ENCODE peak calls at places on chromosomes 7 and 10, in five cellular contexts. One of them, this sample, is unnamed.

GRCh38 chr7:112938895-112939588 is 147.6 kb downstream of the GPR85 start:
- DNase-seq in fibroblast of lung: peak; percentile 31
- DNase-seq in ovary: peak; percentile 32
- DNase-seq in PC-9: no peak
- DNase-seq in aorta: peak; percentile 62
- DNase-seq in this sample: peak; percentile 74

GRCh38 chr7:158809596-158809995 is 19.7 kb downstream of the ESYT2 start:
- DNase-seq in aorta: no peak
- DNase-seq in fibroblast of lung: peak; percentile 34
- DNase-seq in ovary: no peak
- DNase-seq in PC-9: no peak
- DNase-seq in this sample: no peak

GRCh38 chr10:122555431-122555830 is 5.1 kb upstream of the DMBT1 start:
- DNase-seq in ovary: no peak
- DNase-seq in PC-9: no peak
- DNase-seq in aorta: no peak
- DNase-seq in fibroblast of lung: no peak
- DNase-seq in this sample: no peak

GRCh38 chr7:102843850-102844249 is 69.0 kb upstream of the LRRC17 start:
- DNase-seq in fibroblast of lung: no peak
- DNase-seq in PC-9: no peak
- DNase-seq in aorta: no peak
- DNase-seq in ovary: no peak
- DNase-seq in this sample: no peak

GRCh38 chr7:131157530-131158243 is 170.0 kb upstream of the MKLN1 start:
- DNase-seq in ovary: peak; percentile 56
- DNase-seq in aorta: no peak
- DNase-seq in fibroblast of lung: peak; percentile 65
- DNase-seq in PC-9: no peak
- DNase-seq in this sample: no peak

GRCh38 chr10:112649492-112650152 is 202.6 kb downstream of the VTI1A start:
- DNase-seq in PC-9: no peak
- DNase-seq in ovary: no peak
- DNase-seq in aorta: no peak
- DNase-seq in fibroblast of lung: no peak
- DNase-seq in this sample: no peak

GRCh38 chr7:130425798-130426197 is 15.0 kb downstream of the CEP41 start:
- DNase-seq in aorta: no peak
- DNase-seq in PC-9: no peak
- DNase-seq in fibroblast of lung: no peak
- DNase-seq in ovary: no peak
- DNase-seq in this sample: no peak

GRCh38 chr10:62812672-62813439 is 3.3 kb downstream of the EGR2 start:
- DNase-seq in ovary: no peak
- DNase-seq in fibroblast of lung: no peak
- DNase-seq in aorta: no peak
- DNase-seq in PC-9: no peak
- DNase-seq in this sample: no peak

GRCh38 chr7:114631249-114631822 is 216.7 kb downstream of the FOXP2 start:
- DNase-seq in ovary: no peak
- DNase-seq in PC-9: no peak
- DNase-seq in fibroblast of lung: no peak
- DNase-seq in aorta: no peak
- DNase-seq in this sample: no peak

GRCh38 chr7:17963281-17963680 is 23.0 kb upstream of the SNX13 start:
- DNase-seq in PC-9: no peak
- DNase-seq in fibroblast of lung: peak; percentile 79
- DNase-seq in ovary: no peak
- DNase-seq in aorta: no peak
- DNase-seq in this sample: no peak

GRCh38 chr7:101941481-101942383 is 124.3 kb downstream of the CUX1 start:
- DNase-seq in aorta: no peak
- DNase-seq in PC-9: peak; percentile 76
- DNase-seq in ovary: peak; percentile 72
- DNase-seq in fibroblast of lung: peak; percentile 80
- DNase-seq in this sample: no peak

GRCh38 chr10:102517553-102517952 is 13.8 kb downstream of the SUFU start:
- DNase-seq in ovary: no peak
- DNase-seq in aorta: no peak
- DNase-seq in fibroblast of lung: no peak
- DNase-seq in PC-9: no peak
- DNase-seq in this sample: no peak

GRCh38 chr7:70456729-70457128 is 675.2 kb upstream of the GALNT17 start:
- DNase-seq in aorta: no peak
- DNase-seq in fibroblast of lung: no peak
- DNase-seq in ovary: no peak
- DNase-seq in PC-9: no peak
- DNase-seq in this sample: no peak

GRCh38 chr10:61000769-61001730 is 57.1 kb upstream of the RHOBTB1 start:
- DNase-seq in fibroblast of lung: peak; percentile 16
- DNase-seq in PC-9: peak; percentile 50
- DNase-seq in ovary: no peak
- DNase-seq in aorta: no peak
- DNase-seq in this sample: no peak

GRCh38 chr7:135645296-135645904 is 16.9 kb upstream of the STMP1 start:
- DNase-seq in PC-9: no peak
- DNase-seq in ovary: no peak
- DNase-seq in aorta: no peak
- DNase-seq in fibroblast of lung: peak; percentile 66
- DNase-seq in this sample: no peak

GRCh38 chr7:131931368-131931767 is 374.9 kb upstream of the PODXL start:
- DNase-seq in PC-9: no peak
- DNase-seq in ovary: no peak
- DNase-seq in fibroblast of lung: no peak
- DNase-seq in aorta: no peak
- DNase-seq in this sample: no peak

GRCh38 chr7:125090596-125090995 is 161.0 kb upstream of the POT1 start:
- DNase-seq in PC-9: peak; percentile 3
- DNase-seq in ovary: no peak
- DNase-seq in aorta: no peak
- DNase-seq in fibroblast of lung: no peak
- DNase-seq in this sample: no peak

GRCh38 chr7:17255930-17256329 is 42.5 kb upstream of the AHR start:
- DNase-seq in PC-9: no peak
- DNase-seq in aorta: no peak
- DNase-seq in fibroblast of lung: no peak
- DNase-seq in ovary: no peak
- DNase-seq in this sample: no peak

GRCh38 chr10:79299397-79300370 is 47.6 kb upstream of the PPIF start:
- DNase-seq in fibroblast of lung: peak; percentile 91
- DNase-seq in ovary: no peak
- DNase-seq in aorta: peak; percentile 69
- DNase-seq in PC-9: peak; percentile 87
- DNase-seq in this sample: no peak

GRCh38 chr7:46301677-46302076 is 380.6 kb upstream of the IGFBP3 start:
- DNase-seq in aorta: no peak
- DNase-seq in fibroblast of lung: peak; percentile 70
- DNase-seq in ovary: no peak
- DNase-seq in PC-9: no peak
- DNase-seq in this sample: no peak

GRCh38 chr10:17643339-17643754 is 604 bp upstream of the STAM start:
- DNase-seq in PC-9: peak; percentile 80
- DNase-seq in ovary: no peak
- DNase-seq in fibroblast of lung: no peak
- DNase-seq in aorta: peak; percentile 86
- DNase-seq in this sample: peak; percentile 85

GRCh38 chr10:124157286-124157685 is 63.9 kb upstream of the CHST15 start:
- DNase-seq in ovary: no peak
- DNase-seq in PC-9: no peak
- DNase-seq in aorta: no peak
- DNase-seq in fibroblast of lung: no peak
- DNase-seq in this sample: no peak

GRCh38 chr10:15168296-15168780 is at the start of gene NMT2:
- DNase-seq in PC-9: peak; percentile 85
- DNase-seq in fibroblast of lung: peak; percentile 35
- DNase-seq in aorta: peak; percentile 92
- DNase-seq in ovary: no peak
- DNase-seq in this sample: peak; percentile 94

GRCh38 chr7:50470250-50471163 is 20.4 kb upstream of the FIGNL1 start:
- DNase-seq in PC-9: no peak
- DNase-seq in aorta: no peak
- DNase-seq in fibroblast of lung: no peak
- DNase-seq in ovary: no peak
- DNase-seq in this sample: no peak

GRCh38 chr7:43856996-43857395 is 12.3 kb downstream of the MRPS24 start:
- DNase-seq in ovary: no peak
- DNase-seq in fibroblast of lung: no peak
- DNase-seq in PC-9: no peak
- DNase-seq in aorta: no peak
- DNase-seq in this sample: no peak

GRCh38 chr7:139362302-139362701 is 2.6 kb downstream of the LUC7L2 start:
- DNase-seq in ovary: no peak
- DNase-seq in PC-9: no peak
- DNase-seq in fibroblast of lung: peak; percentile 16
- DNase-seq in aorta: no peak
- DNase-seq in this sample: no peak

GRCh38 chr7:307970-308369 is 18.0 kb downstream of the FOXL3 start:
- DNase-seq in PC-9: no peak
- DNase-seq in ovary: no peak
- DNase-seq in aorta: no peak
- DNase-seq in fibroblast of lung: no peak
- DNase-seq in this sample: no peak

GRCh38 chr7:140121321-140121720 is 55.5 kb downstream of the KDM7A start:
- DNase-seq in PC-9: no peak
- DNase-seq in aorta: no peak
- DNase-seq in ovary: no peak
- DNase-seq in fibroblast of lung: peak; percentile 9
- DNase-seq in this sample: no peak

GRCh38 chr10:126350216-126350992 is 37.9 kb downstream of the ADAM12 start:
- DNase-seq in aorta: peak; percentile 52
- DNase-seq in PC-9: peak; percentile 82
- DNase-seq in ovary: no peak
- DNase-seq in fibroblast of lung: peak; percentile 47
- DNase-seq in this sample: no peak

GRCh38 chr7:28354601-28355062 is 57.7 kb upstream of the CREB5 start:
- DNase-seq in aorta: no peak
- DNase-seq in PC-9: no peak
- DNase-seq in fibroblast of lung: peak; percentile 100
- DNase-seq in ovary: no peak
- DNase-seq in this sample: no peak
- H3K27ac ChIP-seq in aorta: no peak overlapping the region
- H3K27ac ChIP-seq in PC-9: no peak overlapping the region
- H3K27ac ChIP-seq in fibroblast of lung: no peak overlapping the region
- H3K27ac ChIP-seq in ovary: no peak overlapping the region
- H3K27ac ChIP-seq in this sample: no peak overlapping the region

DNA sequence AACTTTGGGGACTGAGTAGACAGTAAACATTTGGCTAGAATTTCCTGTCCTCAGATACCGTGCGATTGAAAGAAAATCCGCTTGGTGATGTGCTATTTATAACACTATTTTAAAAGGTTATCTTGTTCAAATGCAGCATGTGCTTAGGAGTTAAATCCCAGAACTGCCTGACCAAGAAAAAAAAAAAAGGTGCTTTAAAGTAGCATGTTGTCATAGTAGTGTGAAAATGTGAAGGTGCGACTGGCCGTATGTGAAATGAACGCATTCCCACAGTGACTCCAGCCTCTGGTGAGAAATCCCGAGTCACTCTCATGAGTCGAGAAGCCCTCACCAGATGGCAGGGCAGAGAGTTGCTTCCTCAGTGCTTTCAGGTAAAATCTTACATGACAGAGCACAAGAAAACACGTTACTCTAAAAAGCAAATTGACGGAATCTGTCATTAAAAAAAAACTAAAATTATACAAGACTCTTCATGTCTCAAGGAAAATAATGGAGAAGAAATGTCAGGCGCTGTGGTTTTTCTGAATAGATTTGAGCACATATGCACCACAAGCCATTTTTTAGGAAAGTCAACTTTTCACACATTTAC is 18.4 kb upstream of the KLF6 start:
- DNase-seq in aorta: no peak
- DNase-seq in ovary: no peak
- DNase-seq in PC-9: no peak
- DNase-seq in fibroblast of lung: no peak
- DNase-seq in this sample: no peak
- H3K4me3 ChIP-seq in aorta: no peak overlapping the region
- H3K4me3 ChIP-seq in ovary: no peak overlapping the region
- H3K4me3 ChIP-seq in PC-9: no peak overlapping the region
- H3K4me3 ChIP-seq in fibroblast of lung: no peak overlapping the region
- H3K4me3 ChIP-seq in this sample: no peak overlapping the region

DNA sequence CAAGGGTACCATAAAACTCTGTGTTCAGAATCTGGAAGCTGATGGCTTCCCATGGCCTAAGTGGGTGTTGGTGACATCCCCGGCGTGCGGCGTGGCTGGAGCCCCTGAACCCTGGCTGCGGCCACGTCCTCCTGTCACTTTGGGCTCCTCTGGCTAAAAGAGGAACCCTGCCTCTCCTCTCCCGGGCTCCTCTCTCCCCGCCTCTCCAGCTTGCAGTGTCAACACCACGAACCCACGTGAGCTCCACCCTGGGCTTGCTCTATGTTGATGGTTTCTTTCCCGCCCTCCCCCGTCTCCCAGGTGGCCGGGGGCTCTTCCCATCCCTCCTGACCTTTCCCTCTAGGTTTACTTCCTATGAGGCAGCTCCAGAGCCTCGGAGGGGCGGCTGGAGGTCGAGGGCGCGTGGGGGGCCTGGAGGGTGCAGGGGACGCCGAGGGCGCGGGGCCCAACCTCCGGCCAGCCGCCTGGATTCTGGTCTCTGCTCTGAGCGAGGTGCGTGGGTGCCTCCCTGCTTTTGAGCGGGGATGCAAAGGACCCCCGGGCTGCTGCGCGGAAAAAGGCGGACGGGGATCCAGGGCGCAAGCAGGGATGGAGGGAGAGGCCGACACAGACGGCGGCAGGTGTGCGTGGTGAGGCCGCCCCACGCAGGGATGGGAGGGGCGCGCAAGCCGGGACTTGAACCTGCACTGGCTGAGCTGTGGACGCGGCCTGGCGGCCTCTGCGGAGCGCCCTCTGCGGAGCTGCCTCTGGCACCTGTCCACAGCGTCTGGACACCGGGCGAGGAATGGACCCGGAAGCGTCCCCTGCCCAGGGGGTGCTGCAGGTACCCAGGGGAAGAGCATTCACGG is 115.5 kb upstream of the DIP2C start:
- DNase-seq in ovary: no peak
- DNase-seq in PC-9: no peak
- DNase-seq in aorta: no peak
- DNase-seq in fibroblast of lung: no peak
- DNase-seq in this sample: peak; percentile 68
- H3K27ac ChIP-seq in ovary: no peak overlapping the region
- H3K27ac ChIP-seq in PC-9: no peak overlapping the region
- H3K27ac ChIP-seq in aorta: no peak overlapping the region
- H3K27ac ChIP-seq in fibroblast of lung: no peak overlapping the region
- H3K27ac ChIP-seq in this sample: no peak overlapping the region

GRCh38 chr10:36185096-36185495 is 543.0 kb upstream of the FZD8 start:
- DNase-seq in fibroblast of lung: no peak
- DNase-seq in ovary: no peak
- DNase-seq in aorta: no peak
- DNase-seq in PC-9: no peak
- DNase-seq in this sample: no peak

GRCh38 chr10:36183726-36184125 is 541.6 kb upstream of the FZD8 start:
- DNase-seq in PC-9: no peak
- DNase-seq in aorta: no peak
- DNase-seq in fibroblast of lung: no peak
- DNase-seq in ovary: no peak
- DNase-seq in this sample: no peak

GRCh38 chr10:36183056-36183455 is 541.0 kb upstream of the FZD8 start:
- DNase-seq in aorta: no peak
- DNase-seq in ovary: no peak
- DNase-seq in PC-9: no peak
- DNase-seq in fibroblast of lung: no peak
- DNase-seq in this sample: no peak

GRCh38 chr10:36181421-36181820 is 539.3 kb upstream of the FZD8 start:
- DNase-seq in ovary: no peak
- DNase-seq in aorta: no peak
- DNase-seq in fibroblast of lung: peak; percentile 34
- DNase-seq in PC-9: no peak
- DNase-seq in this sample: no peak

GRCh38 chr10:36182059-36182654 is 540.1 kb upstream of the FZD8 start:
- DNase-seq in ovary: no peak
- DNase-seq in PC-9: no peak
- DNase-seq in aorta: no peak
- DNase-seq in fibroblast of lung: peak; percentile 17
- DNase-seq in this sample: no peak
- H3K4me3 ChIP-seq in ovary: no peak overlapping the region
- H3K4me3 ChIP-seq in PC-9: no peak overlapping the region
- H3K4me3 ChIP-seq in aorta: no peak overlapping the region
- H3K4me3 ChIP-seq in fibroblast of lung: no peak overlapping the region
- H3K4me3 ChIP-seq in this sample: peak overlapping the region; percentile 54

This sample was measured in coronary artery.